ENCODE peak calls at places on chromosomes 5 and 9, in ten cellular contexts. M is omental fat pad, H is progenitor cell of endocrine pancreas, O is AG09319, B is endothelial cell, A is mucosa of descending colon, C is GM12865, Z is breast epithelium, F is heart left ventricle, Q is IMR-90. G is an unnamed sample.

GRCh38 chr5:59999056-59999455 is 105.5 kb upstream of the PDE4D start:
- DNase-seq in B (no peak), C (no peak), M (no peak), Q (no peak), H (no peak), F (no peak), O (no peak), A (no peak), Z (no peak), G (peak)

GRCh38 chr9:13432914-13433313 is 153.4 kb upstream of the MPDZ start:
- DNase-seq in Q (no peak), O (no peak), A (no peak), C (no peak), M (no peak), H (no peak), B (no peak), Z (no peak), F (no peak), G (no peak)

GRCh38 chr5:42944989-42945388 is 95.1 kb downstream of the ANXA2R start:
- DNase-seq in M (no peak), F (peak), H (no peak), B (peak), O (peak), A (no peak), C (no peak), Z (no peak), Q (peak), G (no peak)

GRCh38 chr5:106121972-106122605 is 1548.6 kb downstream of the EFNA5 start:
- DNase-seq in M (no peak), C (peak), O (no peak), Z (no peak), A (peak), B (peak), Q (peak), F (no peak), H (no peak), G (no peak)

GRCh38 chr5:8908055-8908683 is 637.7 kb downstream of the SEMA5A start:
- DNase-seq in C (peak), B (peak), F (no peak), Q (peak), O (no peak), A (peak), M (no peak), H (peak), Z (no peak), G (peak)

GRCh38 chr9:101409079-101409477 is 10.4 kb downstream of the ZNF189 start:
- DNase-seq in Z (no peak), F (no peak), M (no peak), O (no peak), A (no peak), B (no peak), Q (peak), H (no peak), C (no peak), G (no peak)

GRCh38 chr5:124513216-124513615 is 233.2 kb downstream of the ZNF608 start:
- DNase-seq in F (no peak), M (no peak), C (no peak), Q (peak), H (no peak), O (no peak), B (no peak), Z (no peak), A (no peak), G (no peak)

GRCh38 chr9:124030969-124031451 is 19.4 kb downstream of the LHX2 start:
- DNase-seq in M (no peak), O (no peak), Q (no peak), F (no peak), A (no peak), Z (no peak), C (peak), B (no peak), H (no peak), G (no peak)

GRCh38 chr5:53937467-53937866 is 372.9 kb downstream of the ARL15 start:
- DNase-seq in H (no peak), Q (no peak), M (no peak), B (no peak), F (no peak), C (no peak), Z (no peak), O (no peak), A (no peak), G (no peak)

GRCh38 chr5:96963267-96963666 is 27.4 kb downstream of the LNPEP start:
- DNase-seq in Z (no peak), H (no peak), O (no peak), C (peak), F (peak), Q (peak), B (no peak), M (no peak), A (no peak), G (no peak)

GRCh38 chr9:96232539-96233241 is 69.3 kb downstream of the HSD17B3 start:
- DNase-seq in F (peak), A (peak), B (peak), C (peak), Q (peak), Z (no peak), H (no peak), M (no peak), O (no peak), G (no peak)

GRCh38 chr9:69674112-69674511 is 1.9 kb upstream of the APBA1 start:
- DNase-seq in C (no peak), M (no peak), A (no peak), B (no peak), Z (no peak), Q (no peak), H (no peak), O (no peak), F (no peak), G (no peak)

GRCh38 chr9:133991964-133992779 is at the start of gene VAV2:
- DNase-seq in M (no peak), A (peak), F (peak), O (no peak), H (peak), Q (peak), B (peak), C (peak), Z (no peak), G (no peak)

GRCh38 chr5:74394924-74395880 is 245.3 kb downstream of the ENC1 start:
- DNase-seq in H (peak), Z (no peak), B (peak), O (no peak), A (peak), C (peak), F (no peak), M (no peak), Q (no peak), G (no peak)

GRCh38 chr5:147098233-147098790 is 136.5 kb upstream of the STK32A start:
- DNase-seq in M (no peak), O (peak), H (no peak), B (peak), Q (peak), C (peak), F (peak), A (no peak), Z (no peak), G (no peak)

GRCh38 chr5:155103164-155103563 is 89.6 kb downstream of the KIF4B start:
- DNase-seq in O (no peak), C (no peak), B (no peak), H (no peak), F (no peak), M (no peak), Z (no peak), A (no peak), Q (peak), G (no peak)

GRCh38 chr9:135048758-135049284 is 38.6 kb upstream of the OLFM1 start:
- DNase-seq in F (no peak), M (no peak), O (no peak), H (no peak), C (no peak), Z (no peak), Q (no peak), B (no peak), A (no peak), G (no peak)

GRCh38 chr9:131490514-131490913 is 12.2 kb upstream of the POMT1 start:
- DNase-seq in A (no peak), Q (no peak), B (no peak), Z (no peak), O (no peak), C (no peak), M (no peak), F (no peak), H (no peak), G (no peak)

GRCh38 chr9:4114569-4115505 is 185.0 kb downstream of the GLIS3 start:
- DNase-seq in Z (no peak), O (no peak), Q (peak), C (no peak), B (no peak), A (no peak), M (no peak), H (no peak), F (no peak), G (no peak)

GRCh38 chr5:53038196-53038847 is 49.2 kb downstream of the ITGA2 start:
- DNase-seq in B (no peak), Q (no peak), A (no peak), H (no peak), C (no peak), M (no peak), O (no peak), Z (no peak), F (peak), G (no peak)

GRCh38 chr9:75228893-75229292 is 140.6 kb downstream of the OSTF1 start:
- DNase-seq in O (no peak), A (no peak), H (no peak), Q (no peak), F (no peak), Z (no peak), C (no peak), B (no peak), M (no peak), G (no peak)

GRCh38 chr9:107761307-107761706 is 271.7 kb upstream of the KLF4 start:
- DNase-seq in Z (no peak), F (no peak), C (no peak), B (no peak), Q (no peak), H (no peak), M (no peak), O (no peak), A (no peak), G (no peak)

GRCh38 chr9:113187935-113188595 is 33.0 kb downstream of the FKBP15 start:
- DNase-seq in C (no peak), B (no peak), H (no peak), F (peak), A (no peak), Q (peak), M (no peak), Z (no peak), O (peak), G (no peak)

GRCh38 chr9:14156046-14156445 is 157.9 kb downstream of the NFIB start:
- DNase-seq in B (no peak), Q (no peak), O (no peak), H (no peak), C (peak), A (no peak), F (no peak), Z (no peak), M (no peak), G (no peak)

GRCh38 chr5:107468286-107468685 is 202.5 kb downstream of the EFNA5 start:
- DNase-seq in O (no peak), A (no peak), B (no peak), M (no peak), Z (no peak), Q (no peak), F (peak), C (no peak), H (no peak), G (no peak)

GRCh38 chr9:138053321-138053868 is 175.8 kb downstream of the CACNA1B start:
- DNase-seq in Z (no peak), F (peak), C (peak), A (no peak), Q (no peak), O (no peak), H (no peak), M (no peak), B (no peak), G (peak)

GRCh38 chr9:121947683-121948300 is 145.3 kb downstream of the TTLL11 start:
- DNase-seq in Q (no peak), F (no peak), H (no peak), C (no peak), M (no peak), O (no peak), Z (no peak), B (no peak), A (no peak), G (no peak)

GRCh38 chr9:98846081-98846480 is 38.6 kb downstream of the GALNT12 start:
- DNase-seq in C (no peak), M (no peak), B (no peak), O (no peak), Q (no peak), H (no peak), Z (no peak), F (no peak), A (no peak), G (no peak)

GRCh38 chr5:33997331-33997983 is 10.4 kb downstream of the AMACR start:
- DNase-seq in A (peak), Q (peak), Z (peak), C (peak), F (peak), M (no peak), O (peak), B (peak), H (no peak), G (no peak)

GRCh38 chr5:107809201-107810034 is 138.7 kb upstream of the EFNA5 start:
- DNase-seq in B (no peak), M (no peak), H (no peak), A (no peak), C (no peak), O (no peak), Z (no peak), Q (peak), F (no peak), G (no peak)

DNA sequence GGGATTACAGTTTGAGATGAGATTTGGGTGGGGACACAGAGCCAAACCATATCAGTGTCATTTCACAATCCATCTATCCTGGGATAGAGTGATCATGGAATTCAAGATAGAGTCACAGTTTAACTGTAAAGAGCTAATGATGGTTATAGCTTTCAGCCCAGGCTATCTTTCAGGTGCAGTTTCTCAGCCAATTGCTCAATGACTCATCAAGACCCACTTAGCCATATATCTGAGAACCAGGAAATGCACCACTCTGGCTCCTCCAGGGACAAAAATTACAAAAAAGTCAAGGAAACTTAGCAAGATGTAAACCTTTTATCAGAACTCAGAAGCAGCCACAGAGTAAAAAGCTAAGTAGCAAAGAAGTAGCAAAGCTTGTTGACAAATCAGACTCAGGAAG is 169.5 kb downstream of the TLE1 start:
- DNase-seq in C (no peak), B (no peak), Q (peak), M (no peak), F (no peak), A (no peak), Z (no peak), H (no peak), O (no peak), G (no peak)
- TF ChIP-seq CTCF in C (no peak), B (no peak), Q (no peak), M (no peak), F (no peak), A (no peak), Z (no peak), H (no peak), O (no peak), G (no peak)

DNA sequence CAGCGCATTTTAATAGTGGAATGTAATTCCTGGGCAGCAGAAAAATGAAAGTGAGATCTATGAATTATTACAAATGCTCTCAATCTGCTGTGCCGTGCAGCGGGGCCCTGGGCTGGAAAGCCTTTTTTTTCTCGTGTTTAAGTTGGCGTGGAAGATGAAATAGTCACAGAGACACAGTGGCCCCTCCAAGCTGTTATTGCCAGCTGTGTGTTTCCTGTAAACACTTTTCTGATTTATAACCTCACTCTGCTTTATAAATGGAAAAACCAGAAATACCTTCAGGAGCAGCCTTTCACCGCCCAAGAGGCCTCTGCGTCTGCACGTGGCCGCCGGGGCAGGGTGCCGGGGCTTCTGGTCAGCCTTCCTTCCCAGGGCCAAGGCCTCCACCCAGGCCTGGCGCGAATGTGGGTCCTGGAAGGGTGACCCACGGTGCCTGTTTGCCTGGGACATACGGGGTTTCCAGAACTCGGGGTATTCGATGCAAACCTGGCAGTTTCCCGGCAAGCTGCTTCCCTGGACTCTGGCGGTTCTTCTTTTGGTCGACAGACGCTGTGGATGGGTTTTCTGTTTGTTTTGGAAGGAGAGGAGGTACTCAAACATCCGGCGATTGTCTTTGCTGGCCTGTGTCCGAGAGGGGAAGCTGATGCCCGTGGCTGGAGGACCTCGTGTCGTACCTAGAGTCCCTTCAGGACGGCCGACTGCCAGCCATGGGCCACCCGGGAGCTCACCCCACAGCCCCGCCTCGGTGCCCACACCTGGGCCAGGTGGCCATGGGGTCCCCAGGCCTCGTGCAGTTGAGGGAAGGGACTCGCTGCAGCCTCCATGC is 256.7 kb downstream of the PARP8 start:
- DNase-seq in O (no peak), B (no peak), Z (no peak), H (no peak), A (no peak), F (no peak), C (no peak), Q (no peak), M (no peak), G (no peak)
- TF ChIP-seq CTCF in O (no peak), B (no peak), Z (no peak), H (no peak), A (no peak), F (no peak), C (no peak), Q (no peak), M (no peak), G (no peak)

GRCh38 chr9:130433168-130433946 is 11.4 kb upstream of the ASS1 start:
- DNase-seq in M (no peak), F (peak), Q (peak), O (no peak), B (peak), H (peak), C (peak), Z (no peak), A (peak), G (peak)
- TF ChIP-seq CTCF in M (no peak), F (peak), Q (peak), O (peak), B (peak), H (peak), C (peak), Z (peak), A (peak), G (peak)

GRCh38 chr5:72599519-72600400 is 92.5 kb upstream of the ZNF366 start:
- DNase-seq in Q (peak), B (no peak), F (no peak), Z (no peak), H (no peak), C (no peak), A (no peak), M (no peak), O (no peak), G (no peak)
- TF ChIP-seq CTCF in Q (no peak), B (no peak), F (no peak), Z (no peak), H (no peak), C (no peak), A (no peak), M (no peak), O (no peak), G (no peak)

DNA sequence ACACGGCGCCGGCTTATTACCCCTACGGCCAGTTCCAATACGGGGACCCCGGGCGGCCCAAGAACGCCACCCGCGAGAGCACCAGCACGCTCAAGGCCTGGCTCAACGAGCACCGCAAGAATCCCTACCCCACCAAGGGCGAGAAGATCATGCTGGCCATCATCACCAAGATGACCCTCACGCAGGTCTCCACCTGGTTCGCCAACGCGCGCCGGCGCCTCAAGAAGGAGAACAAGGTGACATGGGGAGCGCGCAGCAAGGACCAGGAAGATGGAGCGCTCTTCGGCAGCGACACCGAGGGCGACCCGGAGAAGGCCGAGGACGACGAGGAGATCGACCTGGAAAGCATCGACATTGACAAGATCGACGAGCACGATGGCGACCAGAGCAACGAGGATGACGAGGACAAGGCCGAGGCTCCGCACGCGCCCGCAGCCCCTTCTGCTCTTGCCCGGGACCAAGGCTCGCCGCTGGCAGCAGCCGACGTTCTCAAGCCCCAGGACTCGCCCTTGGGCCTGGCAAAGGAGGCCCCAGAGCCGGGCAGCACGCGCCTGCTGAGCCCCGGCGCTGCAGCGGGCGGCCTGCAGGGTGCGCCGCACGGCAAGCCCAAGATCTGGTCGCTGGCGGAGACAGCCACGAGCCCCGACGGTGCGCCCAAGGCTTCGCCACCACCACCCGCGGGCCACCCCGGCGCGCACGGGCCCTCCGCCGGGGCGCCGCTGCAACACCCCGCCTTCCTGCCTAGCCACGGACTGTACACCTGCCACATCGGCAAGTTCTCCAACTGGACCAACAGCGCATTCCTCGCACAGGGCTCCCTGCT is 3.9 kb downstream of the IRX1 start:
- DNase-seq in A (no peak), H (no peak), Z (no peak), B (peak), Q (no peak), M (no peak), F (no peak), C (no peak), O (no peak), G (peak)
- TF ChIP-seq CTCF in A (no peak), H (peak), Z (no peak), B (peak), Q (no peak), M (no peak), F (no peak), C (no peak), O (no peak), G (peak)

GRCh38 chr5:171770153-171770552 is 15.5 kb upstream of the SMIM23 start:
- DNase-seq in Z (no peak), B (no peak), O (no peak), C (no peak), A (no peak), F (no peak), Q (no peak), H (no peak), M (no peak), G (no peak)
- TF ChIP-seq CTCF in Z (no peak), B (no peak), O (no peak), C (no peak), A (no peak), F (no peak), Q (no peak), H (no peak), M (no peak), G (no peak)

GRCh38 chr5:177601126-177601525 is 1.2 kb downstream of the B4GALT7 start:
- DNase-seq in Q (no peak), H (no peak), C (no peak), B (no peak), F (no peak), Z (no peak), O (no peak), M (no peak), A (no peak), G (no peak)

GRCh38 chr5:177600458-177601018 is 606 bp downstream of the B4GALT7 start:
- DNase-seq in Z (no peak), O (no peak), H (no peak), Q (peak), M (no peak), A (no peak), F (no peak), B (no peak), C (peak), G (no peak)

GRCh38 chr5:177595991-177596774 is 3.7 kb upstream of the B4GALT7 start:
- DNase-seq in B (no peak), F (no peak), A (no peak), O (no peak), M (no peak), C (no peak), Q (no peak), H (no peak), Z (no peak), G (no peak)

GRCh38 chr5:177596775-177597238 is 3.1 kb upstream of the B4GALT7 start:
- DNase-seq in B (no peak), F (no peak), H (no peak), O (no peak), A (no peak), M (no peak), C (no peak), Z (no peak), Q (no peak), G (no peak)

DNA sequence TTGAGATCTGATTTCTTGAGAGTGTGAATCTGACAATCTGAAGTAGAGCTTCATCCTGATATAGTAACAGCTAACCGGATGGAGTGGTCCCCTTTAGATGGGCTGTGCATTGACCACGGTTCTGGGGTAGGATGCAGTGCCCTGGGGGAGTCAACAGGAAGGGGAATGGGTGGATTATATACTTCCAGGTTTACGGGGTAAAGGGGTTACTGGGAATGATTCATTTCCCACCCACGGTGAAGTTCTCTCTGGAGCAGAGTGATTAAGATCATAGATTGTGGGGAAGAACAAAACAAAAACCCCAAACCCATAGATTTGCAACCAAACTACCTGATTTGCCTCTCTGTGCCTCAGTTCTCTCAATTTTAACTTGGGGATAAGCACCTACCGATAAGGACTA is 1.5 kb upstream of the B4GALT7 start:
- DNase-seq in Q (no peak), H (no peak), A (no peak), C (no peak), F (no peak), M (no peak), Z (no peak), B (no peak), O (no peak), G (no peak)
- TF ChIP-seq CTCF in Q (no peak), H (no peak), A (no peak), C (no peak), F (no peak), M (no peak), Z (no peak), B (no peak), O (no peak), G (no peak)

G was measured in mesothelial cell of epicardium.